ENCODE peak calls at places on chromosomes 7 and 10, in five cellular contexts. One of them, this sample, is unnamed.

GRCh38 chr7:94436700-94437099 is 42.0 kb downstream of the COL1A2 start:
- DNase-seq in right cardiac atrium: no peak
- DNase-seq in keratinocyte: no peak
- DNase-seq in CD8-positive, alpha-beta T cell: no peak
- DNase-seq in psoas muscle: no peak
- DNase-seq in this sample: no peak

GRCh38 chr7:154744226-154744860 is 258.6 kb downstream of the PAXIP1 start:
- DNase-seq in right cardiac atrium: peak; percentile 63
- DNase-seq in keratinocyte: no peak
- DNase-seq in CD8-positive, alpha-beta T cell: no peak
- DNase-seq in psoas muscle: no peak
- DNase-seq in this sample: peak; percentile 28

GRCh38 chr10:93071674-93072224 is 1.9 kb upstream of the CYP26A1 start:
- DNase-seq in right cardiac atrium: peak; percentile 49
- DNase-seq in keratinocyte: no peak
- DNase-seq in CD8-positive, alpha-beta T cell: no peak
- DNase-seq in psoas muscle: no peak
- DNase-seq in this sample: no peak

GRCh38 chr7:16078076-16078952 is 343.0 kb downstream of the CRPPA start:
- DNase-seq in right cardiac atrium: no peak
- DNase-seq in keratinocyte: peak; percentile 25
- DNase-seq in CD8-positive, alpha-beta T cell: no peak
- DNase-seq in psoas muscle: no peak
- DNase-seq in this sample: no peak

GRCh38 chr10:689433-690226 is at the start of gene DIP2C:
- DNase-seq in right cardiac atrium: peak; percentile 93
- DNase-seq in keratinocyte: no peak
- DNase-seq in CD8-positive, alpha-beta T cell: no peak
- DNase-seq in psoas muscle: peak; percentile 84
- DNase-seq in this sample: peak; percentile 84

GRCh38 chr10:75043256-75044121 is 68.0 kb upstream of the SAMD8 start:
- DNase-seq in right cardiac atrium: peak; percentile 66
- DNase-seq in keratinocyte: no peak
- DNase-seq in CD8-positive, alpha-beta T cell: peak; percentile 39
- DNase-seq in psoas muscle: peak; percentile 26
- DNase-seq in this sample: no peak

GRCh38 chr10:43816351-43817321 is 168.0 kb upstream of the ZNF32 start:
- DNase-seq in right cardiac atrium: no peak
- DNase-seq in keratinocyte: no peak
- DNase-seq in CD8-positive, alpha-beta T cell: peak; percentile 81
- DNase-seq in psoas muscle: no peak
- DNase-seq in this sample: peak; percentile 57

GRCh38 chr10:72002354-72003295 is 38.4 kb downstream of the CHST3 start:
- DNase-seq in right cardiac atrium: no peak
- DNase-seq in keratinocyte: no peak
- DNase-seq in CD8-positive, alpha-beta T cell: no peak
- DNase-seq in psoas muscle: no peak
- DNase-seq in this sample: no peak

GRCh38 chr10:67487199-67487598 is 208.8 kb downstream of the CTNNA3 start:
- DNase-seq in right cardiac atrium: no peak
- DNase-seq in keratinocyte: no peak
- DNase-seq in CD8-positive, alpha-beta T cell: no peak
- DNase-seq in psoas muscle: no peak
- DNase-seq in this sample: peak; percentile 45

GRCh38 chr7:38628630-38629385 is 2.4 kb downstream of the AMPH start:
- DNase-seq in right cardiac atrium: no peak
- DNase-seq in keratinocyte: no peak
- DNase-seq in CD8-positive, alpha-beta T cell: no peak
- DNase-seq in psoas muscle: no peak
- DNase-seq in this sample: no peak

GRCh38 chr7:135362871-135363270 is 129.2 kb downstream of the STRA8 start:
- DNase-seq in right cardiac atrium: no peak
- DNase-seq in keratinocyte: no peak
- DNase-seq in CD8-positive, alpha-beta T cell: no peak
- DNase-seq in psoas muscle: no peak
- DNase-seq in this sample: no peak

GRCh38 chr10:114273910-114274309 is 34.9 kb downstream of the VWA2 start:
- DNase-seq in right cardiac atrium: no peak
- DNase-seq in keratinocyte: no peak
- DNase-seq in CD8-positive, alpha-beta T cell: no peak
- DNase-seq in psoas muscle: no peak
- DNase-seq in this sample: no peak

GRCh38 chr7:137870684-137871083 is 23.9 kb upstream of the DGKI start:
- DNase-seq in right cardiac atrium: no peak
- DNase-seq in keratinocyte: no peak
- DNase-seq in CD8-positive, alpha-beta T cell: no peak
- DNase-seq in psoas muscle: no peak
- DNase-seq in this sample: no peak

GRCh38 chr10:49400365-49400764 is 4.5 kb upstream of the DRGX start:
- DNase-seq in right cardiac atrium: no peak
- DNase-seq in keratinocyte: no peak
- DNase-seq in CD8-positive, alpha-beta T cell: no peak
- DNase-seq in psoas muscle: no peak
- DNase-seq in this sample: no peak

GRCh38 chr10:72291019-72291532 is 17.4 kb downstream of the DDIT4 start:
- DNase-seq in right cardiac atrium: no peak
- DNase-seq in keratinocyte: no peak
- DNase-seq in CD8-positive, alpha-beta T cell: no peak
- DNase-seq in psoas muscle: no peak
- DNase-seq in this sample: no peak

GRCh38 chr7:7751243-7752092 is 33.1 kb upstream of the RPA3 start:
- DNase-seq in right cardiac atrium: no peak
- DNase-seq in keratinocyte: no peak
- DNase-seq in CD8-positive, alpha-beta T cell: no peak
- DNase-seq in psoas muscle: no peak
- DNase-seq in this sample: no peak

GRCh38 chr10:89793649-89794254 is 92.4 kb downstream of the KIF20B start:
- DNase-seq in right cardiac atrium: no peak
- DNase-seq in keratinocyte: peak; percentile 26
- DNase-seq in CD8-positive, alpha-beta T cell: no peak
- DNase-seq in psoas muscle: no peak
- DNase-seq in this sample: no peak

GRCh38 chr7:4753610-4754432 is 21.6 kb upstream of the AP5Z1 start:
- DNase-seq in right cardiac atrium: peak; percentile 90
- DNase-seq in keratinocyte: no peak
- DNase-seq in CD8-positive, alpha-beta T cell: peak; percentile 86
- DNase-seq in psoas muscle: peak; percentile 74
- DNase-seq in this sample: peak; percentile 33

GRCh38 chr7:114889646-114890285 is 32.1 kb upstream of the MDFIC start:
- DNase-seq in right cardiac atrium: no peak
- DNase-seq in keratinocyte: peak; percentile 83
- DNase-seq in CD8-positive, alpha-beta T cell: no peak
- DNase-seq in psoas muscle: no peak
- DNase-seq in this sample: no peak

GRCh38 chr10:110577056-110577455 is 9.6 kb downstream of the SMC3 start:
- DNase-seq in right cardiac atrium: no peak
- DNase-seq in keratinocyte: no peak
- DNase-seq in CD8-positive, alpha-beta T cell: no peak
- DNase-seq in psoas muscle: no peak
- DNase-seq in this sample: no peak

GRCh38 chr10:128687408-128687807 is 561.2 kb upstream of the MKI67 start:
- DNase-seq in right cardiac atrium: no peak
- DNase-seq in keratinocyte: no peak
- DNase-seq in CD8-positive, alpha-beta T cell: no peak
- DNase-seq in psoas muscle: no peak
- DNase-seq in this sample: no peak

GRCh38 chr7:115356139-115356746 is 434.3 kb downstream of the MDFIC start:
- DNase-seq in right cardiac atrium: no peak
- DNase-seq in keratinocyte: no peak
- DNase-seq in CD8-positive, alpha-beta T cell: no peak
- DNase-seq in psoas muscle: no peak
- DNase-seq in this sample: no peak

GRCh38 chr10:73226663-73227062 is 20.4 kb downstream of the DNAJC9 start:
- DNase-seq in right cardiac atrium: no peak
- DNase-seq in keratinocyte: no peak
- DNase-seq in CD8-positive, alpha-beta T cell: no peak
- DNase-seq in psoas muscle: no peak
- DNase-seq in this sample: no peak

GRCh38 chr7:26777383-26777782 is 87.0 kb downstream of the SKAP2 start:
- DNase-seq in right cardiac atrium: no peak
- DNase-seq in keratinocyte: no peak
- DNase-seq in CD8-positive, alpha-beta T cell: no peak
- DNase-seq in psoas muscle: no peak
- DNase-seq in this sample: no peak

GRCh38 chr7:44486693-44487092 is 3.8 kb downstream of the NUDCD3 start:
- DNase-seq in right cardiac atrium: no peak
- DNase-seq in keratinocyte: peak; percentile 7
- DNase-seq in CD8-positive, alpha-beta T cell: no peak
- DNase-seq in psoas muscle: no peak
- DNase-seq in this sample: no peak

GRCh38 chr7:108794466-108794865 is 224.8 kb downstream of the DNAJB9 start:
- DNase-seq in right cardiac atrium: no peak
- DNase-seq in keratinocyte: no peak
- DNase-seq in CD8-positive, alpha-beta T cell: no peak
- DNase-seq in psoas muscle: no peak
- DNase-seq in this sample: no peak

GRCh38 chr7:158443014-158443687 is 144.5 kb downstream of the PTPRN2 start:
- DNase-seq in right cardiac atrium: no peak
- DNase-seq in keratinocyte: no peak
- DNase-seq in CD8-positive, alpha-beta T cell: no peak
- DNase-seq in psoas muscle: no peak
- DNase-seq in this sample: no peak
- H3K9me3 ChIP-seq in right cardiac atrium: no peaks in the 10 kb centered on the region
- H3K9me3 ChIP-seq in keratinocyte: peaks cover 25% of the 10 kb centered on the region
- H3K9me3 ChIP-seq in CD8-positive, alpha-beta T cell: no peaks in the 10 kb centered on the region
- H3K9me3 ChIP-seq in psoas muscle: no peaks in the 10 kb centered on the region
- H3K9me3 ChIP-seq in this sample: no peaks in the 10 kb centered on the region

GRCh38 chr7:152556013-152556412 is 119.9 kb downstream of the XRCC2 start:
- DNase-seq in right cardiac atrium: no peak
- DNase-seq in keratinocyte: no peak
- DNase-seq in CD8-positive, alpha-beta T cell: no peak
- DNase-seq in psoas muscle: no peak
- DNase-seq in this sample: no peak

GRCh38 chr7:152551304-152552036 is 115.7 kb upstream of the KMT2C start:
- DNase-seq in right cardiac atrium: no peak
- DNase-seq in keratinocyte: no peak
- DNase-seq in CD8-positive, alpha-beta T cell: no peak
- DNase-seq in psoas muscle: no peak
- DNase-seq in this sample: no peak

GRCh38 chr7:152553671-152554317 is 118.0 kb upstream of the KMT2C start:
- DNase-seq in right cardiac atrium: no peak
- DNase-seq in keratinocyte: no peak
- DNase-seq in CD8-positive, alpha-beta T cell: no peak
- DNase-seq in psoas muscle: no peak
- DNase-seq in this sample: no peak
- H3K4me3 ChIP-seq in right cardiac atrium: no peak overlapping the region
- H3K4me3 ChIP-seq in keratinocyte: no peak overlapping the region
- H3K4me3 ChIP-seq in CD8-positive, alpha-beta T cell: no peak overlapping the region
- H3K4me3 ChIP-seq in psoas muscle: no peak overlapping the region
- H3K4me3 ChIP-seq in this sample: no peak overlapping the region

GRCh38 chr10:131179386-131179785 is 132.1 kb downstream of the TCERG1L start:
- DNase-seq in right cardiac atrium: no peak
- DNase-seq in keratinocyte: no peak
- DNase-seq in CD8-positive, alpha-beta T cell: no peak
- DNase-seq in psoas muscle: no peak
- DNase-seq in this sample: no peak

GRCh38 chr10:131180941-131181855 is 130.3 kb downstream of the TCERG1L start:
- DNase-seq in right cardiac atrium: no peak
- DNase-seq in keratinocyte: no peak
- DNase-seq in CD8-positive, alpha-beta T cell: no peak
- DNase-seq in psoas muscle: no peak
- DNase-seq in this sample: no peak

GRCh38 chr10:131178956-131179355 is 132.6 kb downstream of the TCERG1L start:
- DNase-seq in right cardiac atrium: no peak
- DNase-seq in keratinocyte: no peak
- DNase-seq in CD8-positive, alpha-beta T cell: no peak
- DNase-seq in psoas muscle: no peak
- DNase-seq in this sample: no peak

GRCh38 chr10:131178521-131178920 is 133.0 kb downstream of the TCERG1L start:
- DNase-seq in right cardiac atrium: no peak
- DNase-seq in keratinocyte: no peak
- DNase-seq in CD8-positive, alpha-beta T cell: no peak
- DNase-seq in psoas muscle: no peak
- DNase-seq in this sample: no peak

DNA sequence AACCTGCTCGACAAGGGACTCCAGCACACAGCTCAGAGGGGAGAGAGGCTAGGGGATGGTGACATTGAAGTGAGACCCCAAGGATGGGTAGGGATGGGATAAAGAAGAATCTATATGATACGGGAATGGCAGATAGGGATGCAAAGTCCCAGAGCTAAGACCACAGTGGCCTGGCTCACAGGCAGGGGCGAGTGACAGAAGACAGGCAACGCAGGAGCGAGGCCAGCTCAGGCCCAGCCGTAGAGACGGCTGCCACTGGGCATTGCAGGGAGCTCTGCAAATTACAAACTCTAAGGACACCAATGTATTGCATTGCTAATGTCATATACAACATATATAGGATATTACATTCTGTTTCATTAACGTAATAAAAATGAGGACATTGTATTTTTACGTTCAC is 131.4 kb downstream of the TCERG1L start:
- DNase-seq in right cardiac atrium: no peak
- DNase-seq in keratinocyte: no peak
- DNase-seq in CD8-positive, alpha-beta T cell: no peak
- DNase-seq in psoas muscle: no peak
- DNase-seq in this sample: no peak
- H3K9me3 ChIP-seq in right cardiac atrium: no peaks in the 10 kb centered on the region
- H3K9me3 ChIP-seq in keratinocyte: peaks cover 37% of the 10 kb centered on the region
- H3K9me3 ChIP-seq in CD8-positive, alpha-beta T cell: no peaks in the 10 kb centered on the region
- H3K9me3 ChIP-seq in psoas muscle: no peaks in the 10 kb centered on the region
- H3K9me3 ChIP-seq in this sample: no peaks in the 10 kb centered on the region

GRCh38 chr7:5773661-5774086 is 7.8 kb downstream of the RNF216 start:
- DNase-seq in right cardiac atrium: no peak
- DNase-seq in keratinocyte: peak; percentile 75
- DNase-seq in CD8-positive, alpha-beta T cell: no peak
- DNase-seq in psoas muscle: no peak
- DNase-seq in this sample: peak; percentile 84
- H3K4me3 ChIP-seq in right cardiac atrium: no peak overlapping the region
- H3K4me3 ChIP-seq in keratinocyte: no peak overlapping the region
- H3K4me3 ChIP-seq in CD8-positive, alpha-beta T cell: no peak overlapping the region
- H3K4me3 ChIP-seq in psoas muscle: no peak overlapping the region
- H3K4me3 ChIP-seq in this sample: no peak overlapping the region

GRCh38 chr10:109178576-109178975 is 744.7 kb downstream of the XPNPEP1 start:
- DNase-seq in right cardiac atrium: no peak
- DNase-seq in keratinocyte: no peak
- DNase-seq in CD8-positive, alpha-beta T cell: no peak
- DNase-seq in psoas muscle: no peak
- DNase-seq in this sample: no peak

GRCh38 chr10:109174526-109174925 is 748.8 kb downstream of the XPNPEP1 start:
- DNase-seq in right cardiac atrium: no peak
- DNase-seq in keratinocyte: no peak
- DNase-seq in CD8-positive, alpha-beta T cell: no peak
- DNase-seq in psoas muscle: no peak
- DNase-seq in this sample: no peak

GRCh38 chr10:109173910-109174309 is 749.4 kb downstream of the XPNPEP1 start:
- DNase-seq in right cardiac atrium: no peak
- DNase-seq in keratinocyte: no peak
- DNase-seq in CD8-positive, alpha-beta T cell: no peak
- DNase-seq in psoas muscle: no peak
- DNase-seq in this sample: peak; percentile 14
- H3K9me3 ChIP-seq in right cardiac atrium: no peaks in the 10 kb centered on the region
- H3K9me3 ChIP-seq in keratinocyte: peaks cover 2% of the 10 kb centered on the region
- H3K9me3 ChIP-seq in CD8-positive, alpha-beta T cell: no peaks in the 10 kb centered on the region
- H3K9me3 ChIP-seq in psoas muscle: no peaks in the 10 kb centered on the region
- H3K9me3 ChIP-seq in this sample: no peaks in the 10 kb centered on the region